ENCODE peak calls at places on chromosomes 7 and 10, in ten cellular contexts. P, M, L, K, G, T, J, Z, B and X are unnamed samples.

GRCh38 chr7:74157605-74158004 is 16.6 kb upstream of the EIF4H start:
- DNase-seq in Z (no peak), B (no peak), G (no peak), M (no peak), K (no peak), L (no peak), P (no peak), T (no peak), J (no peak), X (no peak)

GRCh38 chr7:2471396-2471795 is 4.8 kb downstream of the GRIFIN start:
- DNase-seq in L (peak), K (peak), B (peak), J (no peak), M (no peak), P (no peak), T (peak), Z (no peak), G (no peak), X (no peak)

GRCh38 chr10:133026171-133026570 is 61.6 kb upstream of the ADGRA1 start:
- DNase-seq in K (peak), P (no peak), Z (no peak), G (no peak), T (no peak), M (no peak), B (no peak), L (no peak), J (no peak), X (no peak)

GRCh38 chr7:95045236-95045923 is 138.0 kb downstream of the PPP1R9A start:
- DNase-seq in B (no peak), T (peak), G (peak), P (no peak), Z (no peak), L (peak), J (no peak), K (no peak), M (no peak), X (no peak)

GRCh38 chr10:64555609-64556008 is 1034.4 kb downstream of the REEP3 start:
- DNase-seq in T (no peak), K (no peak), M (no peak), J (no peak), B (no peak), G (no peak), P (no peak), L (no peak), Z (no peak), X (no peak)

GRCh38 chr10:33277135-33277536 is 57.3 kb downstream of the NRP1 start:
- DNase-seq in M (peak), P (no peak), G (no peak), B (peak), T (peak), Z (no peak), K (peak), J (no peak), L (no peak), X (no peak)

GRCh38 chr7:141960687-141961422 is 12.7 kb downstream of the TAS2R38 start:
- DNase-seq in L (no peak), G (no peak), K (no peak), M (no peak), T (no peak), J (no peak), P (no peak), B (no peak), Z (no peak), X (no peak)

GRCh38 chr7:41702635-41703371 is at the start of gene INHBA:
- DNase-seq in Z (no peak), T (peak), K (no peak), J (no peak), P (no peak), L (no peak), B (peak), M (no peak), G (peak), X (no peak)

GRCh38 chr10:102401735-102402511 is 6.4 kb downstream of the NFKB2 start:
- DNase-seq in B (peak), Z (no peak), K (peak), G (no peak), J (no peak), L (no peak), T (peak), M (no peak), P (no peak), X (no peak)

GRCh38 chr7:53272081-53272480 is 236.6 kb downstream of the POM121L12 start:
- DNase-seq in T (no peak), M (no peak), Z (no peak), J (no peak), K (no peak), B (no peak), L (no peak), P (no peak), G (no peak), X (no peak)

GRCh38 chr10:323651-324293 is 188.5 kb downstream of the ZMYND11 start:
- DNase-seq in T (peak), M (peak), Z (peak), G (peak), K (peak), P (peak), J (peak), L (no peak), B (peak), X (no peak)

GRCh38 chr10:10438335-10439123 is 579.1 kb upstream of the CELF2 start:
- DNase-seq in G (no peak), K (no peak), Z (no peak), L (no peak), P (no peak), J (no peak), B (peak), M (no peak), T (peak), X (no peak)

GRCh38 chr7:143300959-143301617 is 12.9 kb downstream of the CASP2 start:
- DNase-seq in B (peak), J (no peak), L (no peak), P (no peak), G (no peak), M (no peak), Z (no peak), T (peak), K (no peak), X (no peak)

GRCh38 chr10:66586073-66586472 is 339.8 kb upstream of the LRRTM3 start:
- DNase-seq in P (no peak), K (no peak), J (no peak), Z (no peak), G (no peak), T (peak), B (peak), L (peak), M (no peak), X (no peak)
- TF ChIP-seq CTCF in P (no peak), K (no peak), J (no peak), Z (no peak), G (peak), T (peak), B (peak), L (peak), M (no peak), X (peak)

DNA sequence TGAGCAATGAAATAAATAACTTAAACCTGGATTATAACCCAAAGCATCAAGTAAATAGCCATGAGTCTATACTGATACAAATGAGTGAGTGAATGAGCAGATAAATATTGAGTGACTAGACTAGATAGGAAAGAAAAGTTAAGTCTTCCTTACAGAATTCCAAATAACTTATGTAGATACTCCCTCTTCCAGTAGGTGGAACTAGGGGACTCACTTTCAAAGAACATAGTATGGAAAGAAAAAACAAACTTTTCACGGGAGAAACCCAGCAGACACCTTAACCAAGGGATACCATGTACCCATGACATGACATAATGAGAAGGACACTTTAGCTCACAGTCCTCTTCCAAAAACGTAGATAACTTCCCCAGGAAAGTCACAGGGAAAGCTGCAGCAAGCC is 32.2 kb downstream of the CSGALNACT2 start:
- DNase-seq in M (no peak), T (peak), B (peak), Z (no peak), P (no peak), G (no peak), L (no peak), J (no peak), K (no peak), X (no peak)
- TF ChIP-seq CTCF in M (no peak), T (peak), B (peak), Z (no peak), P (no peak), G (peak), L (no peak), J (no peak), K (no peak), X (peak)

DNA sequence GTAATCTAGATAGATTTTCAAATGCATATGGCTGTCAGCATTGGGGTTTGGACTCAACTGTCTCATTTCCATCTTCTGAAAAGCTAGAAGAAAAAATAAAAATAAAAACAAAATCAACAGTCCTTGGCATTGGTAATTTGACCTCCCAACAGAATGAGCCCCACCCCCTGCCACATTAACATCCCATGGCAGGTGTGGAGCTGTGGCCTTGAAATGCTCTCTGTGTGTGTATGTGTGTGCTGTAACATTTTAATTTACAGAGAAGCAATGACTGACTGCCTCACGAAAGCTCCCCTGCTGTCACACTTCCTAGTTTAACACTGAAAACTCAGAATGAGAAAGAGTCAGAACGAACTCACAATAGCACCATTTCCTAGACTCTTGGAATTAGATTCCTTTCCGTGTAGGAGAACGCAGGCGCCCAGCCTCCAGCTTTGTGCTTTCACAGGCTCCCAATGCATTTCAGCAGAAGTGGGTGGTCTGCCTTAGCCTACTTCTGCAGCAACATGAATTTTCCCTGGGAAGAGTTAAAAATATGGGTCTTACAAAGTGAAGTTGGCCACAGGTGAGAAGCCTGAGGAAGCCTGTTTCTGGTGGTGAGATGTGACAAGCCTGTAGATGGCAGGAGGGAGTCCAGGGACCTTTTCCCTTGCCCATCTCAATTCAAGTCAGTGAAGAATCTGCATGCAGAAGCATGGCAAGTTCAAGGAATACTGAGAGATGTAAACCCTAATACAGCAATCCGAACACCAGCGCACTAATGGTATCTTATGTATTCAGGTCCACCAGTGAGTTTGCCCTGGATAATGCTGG is 73.9 kb downstream of the RHOBTB1 start:
- DNase-seq in K (no peak), B (no peak), L (no peak), M (no peak), J (no peak), Z (no peak), T (peak), P (no peak), G (no peak), X (no peak)
- TF ChIP-seq CTCF in K (no peak), B (no peak), L (peak), M (peak), J (no peak), Z (no peak), T (peak), P (no peak), G (no peak), X (peak)

GRCh38 chr7:46468753-46469356 is 547.8 kb upstream of the IGFBP3 start:
- DNase-seq in J (no peak), T (peak), P (no peak), K (no peak), M (no peak), B (peak), L (peak), Z (no peak), G (no peak), X (no peak)
- TF ChIP-seq CTCF in J (no peak), T (no peak), P (no peak), K (no peak), M (no peak), B (no peak), L (no peak), Z (no peak), G (no peak), X (no peak)

DNA sequence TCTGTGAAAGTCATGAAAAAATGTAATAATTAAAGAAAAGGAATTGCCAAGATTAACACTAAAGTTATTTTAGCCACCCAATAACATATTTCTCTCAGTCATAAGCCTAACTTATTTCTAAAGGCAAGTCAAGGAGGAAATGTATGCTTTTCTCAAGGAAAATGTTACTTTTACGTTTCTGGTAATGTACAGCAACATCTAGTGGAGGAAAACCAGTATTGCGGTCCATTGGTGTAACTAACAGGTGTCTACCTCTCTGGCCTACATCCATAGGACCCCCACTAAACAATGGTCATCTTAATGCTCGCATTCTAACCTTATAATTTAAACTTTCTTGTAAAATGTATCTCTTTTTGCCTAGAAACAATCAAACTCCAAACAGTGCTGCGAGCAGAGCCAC is 437.5 kb downstream of the KIF20B start:
- DNase-seq in K (no peak), J (no peak), G (no peak), B (no peak), L (no peak), M (no peak), Z (no peak), T (peak), P (no peak), X (no peak)
- TF ChIP-seq CTCF in K (peak), J (peak), G (peak), B (no peak), L (peak), M (peak), Z (no peak), T (peak), P (no peak), X (peak)